ENCODE peak calls at places on chromosome 2, in five cellular contexts. T, E, V, N and Z are unnamed samples.

GRCh38 chr2:100292022-100292580 is 30.2 kb downstream of the LONRF2 start:
- DNase-seq in T (peak), E (peak), V (peak), N (peak), Z (peak)

GRCh38 chr2:240374085-240374907 is 61.2 kb upstream of the GPC1 start:
- DNase-seq in T (peak), E (peak), V (no peak), N (peak), Z (peak)

GRCh38 chr2:231810905-231811304 is 24.7 kb downstream of the COPS7B start:
- DNase-seq in T (peak), E (peak), V (no peak), N (no peak), Z (peak)

GRCh38 chr2:70127920-70128444 is 40.7 kb downstream of the PCBP1 start:
- DNase-seq in T (no peak), E (no peak), V (no peak), N (no peak), Z (no peak)

GRCh38 chr2:96260404-96261260 is 5.2 kb downstream of the TMEM127 start:
- DNase-seq in T (peak), E (peak), V (peak), N (peak), Z (peak)

GRCh38 chr2:74081030-74081429 is 66.7 kb downstream of the BOLA3 start:
- DNase-seq in T (no peak), E (peak), V (no peak), N (no peak), Z (peak)

GRCh38 chr2:39124770-39125075 is 3.9 kb upstream of the SOS1 start:
- DNase-seq in T (no peak), E (no peak), V (no peak), N (no peak), Z (no peak)

GRCh38 chr2:205734436-205734835 is 52.1 kb downstream of the NRP2 start:
- DNase-seq in T (peak), E (peak), V (no peak), N (no peak), Z (peak)

GRCh38 chr2:108554530-108554929 is 20.3 kb downstream of the LIMS1 start:
- DNase-seq in T (no peak), E (no peak), V (no peak), N (no peak), Z (no peak)

GRCh38 chr2:238567996-238568395 is 141.3 kb downstream of the ASB1 start:
- DNase-seq in T (no peak), E (no peak), V (no peak), N (no peak), Z (no peak)
- TF ChIP-seq CTCF in T (no peak), E (no peak), V (no peak), N (no peak), Z (no peak)

GRCh38 chr2:176827269-176827668 is 385.3 kb upstream of the HNRNPA3 start:
- DNase-seq in T (no peak), E (no peak), V (no peak), N (no peak), Z (no peak)
- H3K4me3 ChIP-seq in T (no peak), E (no peak), V (no peak), N (no peak), Z (no peak)

DNA sequence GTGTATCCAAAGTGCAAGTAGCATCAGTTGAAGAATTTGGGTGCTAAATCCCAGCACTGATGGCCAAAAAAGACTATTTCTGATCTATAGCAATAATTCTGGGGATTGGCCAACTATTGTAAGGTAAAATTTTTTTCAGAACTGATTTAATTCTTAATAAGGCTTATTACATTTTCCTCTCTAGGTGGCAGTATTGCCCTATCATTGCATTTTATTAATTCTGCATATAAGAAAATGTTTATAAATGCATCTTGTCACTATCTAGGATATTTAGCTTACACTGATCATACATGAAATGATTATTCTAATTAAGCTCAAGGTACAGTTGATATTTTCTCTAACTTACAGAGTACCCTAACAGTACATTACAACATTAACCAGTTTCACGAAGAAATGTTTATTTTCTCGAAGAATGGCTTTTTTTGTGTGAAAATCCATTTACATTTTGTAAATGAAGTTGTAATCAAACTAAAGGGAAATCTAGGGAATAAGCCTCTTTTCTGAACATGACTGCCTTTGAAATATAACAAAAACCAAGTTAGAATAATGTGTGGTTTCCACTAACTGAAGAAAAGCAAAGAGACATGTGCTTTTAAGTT is 11.0 kb downstream of the TTN start:
- DNase-seq in T (peak), E (peak), V (no peak), N (no peak), Z (peak)
- TF ChIP-seq CTCF in T (peak), E (peak), V (no peak), N (peak), Z (peak)

GRCh38 chr2:46939596-46940359 is 24.2 kb upstream of the MCFD2 start:
- DNase-seq in T (peak), E (no peak), V (peak), N (no peak), Z (no peak)
- H3K4me3 ChIP-seq in T (peak), E (no peak), V (peak), N (peak), Z (no peak)